ENCODE peak calls at places on chromosomes 13 and 19, in ten cellular contexts. S is PC-9, V is PC-3, M is hepatocyte, Q is HCT116, N is GM23248, I is MM.1S, P is GM23338, J is OCI-LY7, K is SK-N-SH. D is an unnamed sample. For H3K9me2, the result is how much of the 10 kb centered on the place peaks cover.

GRCh38 chr13:86051134-86052103 is 252.2 kb upstream of the SLITRK6 start:
- DNase-seq in Q (no peak), V (peak), M (peak), I (no peak), P (peak), S (peak), N (no peak), J (no peak), K (no peak), D (no peak)

GRCh38 chr13:75468098-75468497 is 13.9 kb downstream of the TBC1D4 start:
- DNase-seq in V (no peak), I (no peak), J (no peak), P (no peak), S (no peak), Q (no peak), M (no peak), N (peak), K (no peak), D (no peak)

GRCh38 chr13:61612192-61612591 is 196.5 kb upstream of the PCDH20 start:
- DNase-seq in M (no peak), V (no peak), P (no peak), I (no peak), N (no peak), J (no peak), K (no peak), S (no peak), Q (no peak), D (no peak)

GRCh38 chr19:35938282-35939224 is 2.4 kb downstream of the LRFN3 start:
- DNase-seq in K (no peak), V (no peak), J (no peak), I (no peak), M (no peak), P (no peak), N (no peak), S (no peak), Q (no peak), D (no peak)

GRCh38 chr13:107585466-107585865 is 629.9 kb downstream of the LIG4 start:
- DNase-seq in J (no peak), V (no peak), N (peak), I (no peak), Q (no peak), M (no peak), P (no peak), K (no peak), S (no peak), D (no peak)

GRCh38 chr13:42740753-42741152 is 40.6 kb upstream of the FAM216B start:
- DNase-seq in I (no peak), S (no peak), Q (peak), M (peak), P (peak), J (no peak), V (peak), K (peak), N (peak), D (peak)

GRCh38 chr19:13597625-13598024 is 91.3 kb upstream of the CACNA1A start:
- DNase-seq in I (peak), V (peak), P (peak), K (peak), N (peak), J (peak), M (peak), S (peak), Q (peak), D (peak)

GRCh38 chr13:66329988-66330429 is 900.1 kb downstream of the PCDH9 start:
- DNase-seq in I (peak), M (no peak), Q (no peak), N (no peak), K (no peak), P (no peak), V (no peak), J (no peak), S (no peak), D (no peak)

GRCh38 chr13:77820431-77821149 is 98.0 kb downstream of the EDNRB start:
- DNase-seq in N (no peak), Q (no peak), M (no peak), K (no peak), P (peak), V (peak), I (no peak), J (no peak), S (no peak), D (no peak)

GRCh38 chr19:1410136-1410786 is 2.9 kb downstream of the DAZAP1 start:
- DNase-seq in Q (no peak), M (no peak), S (no peak), J (no peak), V (peak), P (no peak), N (peak), I (no peak), K (no peak), D (no peak)

GRCh38 chr19:46714523-46715106 is 2.3 kb downstream of the PRKD2 start:
- DNase-seq in Q (no peak), V (no peak), N (peak), J (peak), S (peak), M (no peak), K (no peak), P (no peak), I (peak), D (peak)

GRCh38 chr13:36920612-36921185 is 661 bp upstream of the SMAD9 start:
- DNase-seq in J (peak), V (no peak), K (no peak), Q (no peak), N (peak), M (no peak), I (no peak), P (peak), S (no peak), D (no peak)

GRCh38 chr13:71712988-71713653 is 153.9 kb downstream of the DACH1 start:
- DNase-seq in K (peak), S (peak), V (no peak), I (no peak), M (peak), P (peak), N (no peak), Q (no peak), J (no peak), D (no peak)

GRCh38 chr19:11581740-11582139 is 4.3 kb upstream of the ACP5 start:
- DNase-seq in M (no peak), I (peak), J (peak), S (no peak), K (no peak), N (peak), P (no peak), V (no peak), Q (no peak), D (peak)

GRCh38 chr19:1449467-1450442 is at the start of gene APC2:
- DNase-seq in J (peak), Q (no peak), M (peak), K (peak), I (no peak), V (no peak), P (peak), S (no peak), N (peak), D (peak)

GRCh38 chr13:112052213-112052612 is 14.7 kb upstream of the SOX1 start:
- DNase-seq in P (no peak), Q (no peak), S (no peak), I (no peak), M (no peak), N (no peak), J (no peak), V (no peak), K (no peak), D (no peak)

GRCh38 chr19:604355-604754 is 14.7 kb downstream of the HCN2 start:
- DNase-seq in M (no peak), I (peak), K (peak), N (peak), Q (no peak), J (peak), V (no peak), P (no peak), S (no peak), D (peak)

GRCh38 chr19:15529774-15530372 is 21.5 kb downstream of the CYP4F22 start:
- DNase-seq in K (no peak), I (no peak), P (no peak), M (no peak), S (peak), V (no peak), N (no peak), J (no peak), Q (no peak), D (no peak)

GRCh38 chr19:50648659-50649058 is 586 bp upstream of the C19orf81 start:
- DNase-seq in K (no peak), S (no peak), Q (no peak), P (peak), N (no peak), J (no peak), V (no peak), I (no peak), M (no peak), D (no peak)

GRCh38 chr19:50646074-50646807 is 3.0 kb upstream of the C19orf81 start:
- DNase-seq in P (no peak), I (no peak), K (no peak), M (peak), N (peak), S (no peak), V (peak), J (no peak), Q (peak), D (no peak)

GRCh38 chr19:50644315-50644915 is 4.7 kb upstream of the SYT3 start:
- DNase-seq in N (no peak), Q (no peak), P (no peak), J (no peak), K (no peak), S (no peak), I (no peak), V (no peak), M (no peak), D (no peak)

GRCh38 chr19:50647879-50648615 is 1.2 kb upstream of the C19orf81 start:
- DNase-seq in J (peak), V (no peak), S (no peak), I (no peak), K (no peak), M (no peak), Q (no peak), N (no peak), P (no peak), D (no peak)

GRCh38 chr19:50645107-50645506 is 4.1 kb upstream of the C19orf81 start:
- DNase-seq in N (no peak), Q (no peak), J (no peak), M (no peak), I (no peak), K (no peak), S (no peak), V (no peak), P (no peak), D (no peak)
- H3K9me2 ChIP-seq in N (under half), Q (under half), J (under half), M (under half), I (under half), K (under half), S (under half), V (under half), P (under half), D (under half)

GRCh38 chr13:84776578-84776977 is 894.3 kb upstream of the SLITRK1 start:
- DNase-seq in K (no peak), J (no peak), Q (no peak), S (no peak), M (no peak), V (no peak), I (no peak), P (no peak), N (no peak), D (no peak)
- H3K9me2 ChIP-seq in K (under half), J (under half), Q (under half), S (under half), M (under half), V (under half), I (under half), P (under half), N (under half), D (under half)

GRCh38 chr19:42323852-42324654 is 1.4 kb upstream of the MEGF8 start:
- DNase-seq in Q (no peak), N (peak), I (no peak), M (no peak), S (no peak), V (no peak), K (peak), J (no peak), P (peak), D (peak)

GRCh38 chr19:42323473-42323851 is 2.0 kb upstream of the MEGF8 start:
- DNase-seq in N (no peak), S (no peak), J (no peak), M (no peak), V (no peak), P (peak), K (no peak), Q (no peak), I (no peak), D (no peak)

GRCh38 chr19:42325308-42325895 is at the start of gene MEGF8:
- DNase-seq in P (peak), S (peak), I (peak), Q (peak), J (peak), K (peak), N (peak), M (peak), V (peak), D (peak)

GRCh38 chr19:42325896-42326771 is 699 bp downstream of the MEGF8 start:
- DNase-seq in P (peak), K (peak), S (no peak), M (no peak), I (peak), Q (no peak), J (peak), V (no peak), N (peak), D (peak)

DNA sequence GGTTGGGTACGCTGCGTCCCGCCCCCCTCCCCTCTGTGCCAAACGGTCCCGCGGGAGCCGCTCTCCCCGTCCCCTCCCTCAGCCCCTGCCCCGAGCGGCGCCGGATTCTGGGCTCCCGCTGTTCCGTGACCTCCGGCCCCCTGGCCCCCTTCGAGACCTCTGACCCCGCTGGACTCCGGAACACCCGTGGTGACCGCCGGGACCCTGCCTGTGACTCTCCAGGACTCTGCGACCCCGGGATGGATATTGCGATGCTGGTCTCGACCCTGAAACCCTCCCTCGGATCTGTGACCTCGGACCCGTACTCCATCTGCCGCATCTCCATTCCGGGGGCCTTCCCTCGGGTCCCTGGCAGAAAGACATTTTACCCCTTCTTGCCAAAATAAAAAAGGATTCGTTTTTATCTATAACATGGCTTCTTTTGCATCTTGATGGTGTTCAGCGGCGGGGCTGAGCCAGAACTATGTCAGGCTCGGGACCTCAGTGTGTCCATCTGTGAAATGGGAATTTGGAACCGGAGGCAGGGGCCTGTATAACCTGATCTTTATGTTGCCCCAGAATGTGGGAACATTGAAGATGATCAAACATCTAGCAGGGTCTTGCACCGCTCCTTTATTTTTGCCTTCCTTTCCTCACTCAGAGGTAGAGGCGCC is 654 bp upstream of the MEGF8 start:
- DNase-seq in Q (no peak), P (no peak), M (no peak), V (no peak), I (no peak), J (no peak), N (no peak), S (no peak), K (no peak), D (no peak)
- H3K9me2 ChIP-seq in Q (under half), P (under half), M (under half), V (under half), I (under half), J (under half), N (under half), S (under half), K (under half), D (under half)

GRCh38 chr19:18041054-18041453 is 33.1 kb downstream of the ARRDC2 start:
- DNase-seq in K (no peak), P (no peak), V (no peak), M (no peak), Q (no peak), N (no peak), S (no peak), J (no peak), I (no peak), D (no peak)
- H3K9me2 ChIP-seq in K (under half), P (under half), V (under half), M (under half), Q (under half), N (under half), S (under half), J (under half), I (under half), D (under half)

GRCh38 chr13:46129955-46130354 is 25.1 kb upstream of the CPB2 start:
- DNase-seq in K (no peak), N (no peak), V (no peak), I (no peak), Q (no peak), S (no peak), M (no peak), J (no peak), P (no peak), D (no peak)

GRCh38 chr13:46134494-46134893 is 29.7 kb upstream of the CPB2 start:
- DNase-seq in N (no peak), I (no peak), P (no peak), M (no peak), K (no peak), V (no peak), J (no peak), S (no peak), Q (no peak), D (no peak)

GRCh38 chr13:46129124-46129523 is 24.3 kb upstream of the CPB2 start:
- DNase-seq in K (no peak), M (no peak), S (no peak), J (no peak), N (no peak), P (no peak), Q (no peak), I (no peak), V (no peak), D (no peak)

GRCh38 chr13:46132109-46132508 is 27.3 kb upstream of the CPB2 start:
- DNase-seq in I (no peak), P (no peak), S (no peak), J (no peak), N (no peak), Q (no peak), V (no peak), M (no peak), K (no peak), D (no peak)

GRCh38 chr13:46131705-46132104 is 26.9 kb upstream of the CPB2 start:
- DNase-seq in I (no peak), S (no peak), M (no peak), V (no peak), P (no peak), K (no peak), J (no peak), N (no peak), Q (no peak), D (no peak)
- H3K9me2 ChIP-seq in I (under half), S (under half), M (under half), V (under half), P (under half), K (under half), J (under half), N (under half), Q (under half), D (under half)

GRCh38 chr19:39369200-39369599 is 21.7 kb downstream of the PAF1 start:
- DNase-seq in M (no peak), V (no peak), Q (no peak), K (no peak), P (no peak), I (no peak), S (no peak), N (no peak), J (no peak), D (no peak)
- H3K9me2 ChIP-seq in M (under half), V (under half), Q (under half), K (under half), P (under half), I (under half), S (under half), N (under half), J (under half), D (under half)

DNA sequence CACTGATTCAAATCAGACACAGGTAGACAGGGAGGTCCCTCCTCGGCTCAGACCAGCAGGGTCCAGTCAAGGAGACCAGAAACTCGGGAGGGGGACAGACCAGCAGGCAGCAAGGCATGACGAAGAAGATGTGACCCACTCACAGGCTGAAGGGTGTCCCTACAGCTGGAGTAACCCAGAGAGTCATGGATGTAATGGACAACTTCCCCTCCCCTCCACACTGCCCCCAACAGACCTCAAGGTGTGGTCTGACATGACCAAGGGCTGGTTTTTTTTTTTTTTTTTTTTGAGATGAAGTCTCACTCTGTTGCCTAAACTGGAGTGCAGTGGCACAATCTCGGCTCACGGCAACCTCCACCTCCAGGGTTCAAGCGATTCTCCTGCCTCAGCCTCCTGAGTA is 34.1 kb downstream of the PBX4 start:
- DNase-seq in J (no peak), M (no peak), K (no peak), N (no peak), S (peak), P (no peak), V (no peak), Q (no peak), I (no peak), D (no peak)
- H3K9me2 ChIP-seq in J (under half), M (under half), K (under half), N (under half), S (under half), P (under half), V (under half), Q (under half), I (under half), D (under half)

GRCh38 chr19:21698215-21698614 is 69.2 kb downstream of the ZNF100 start:
- DNase-seq in V (peak), S (peak), Q (no peak), M (peak), K (peak), P (peak), N (peak), J (peak), I (no peak), D (peak)
- H3K9me2 ChIP-seq in V (under half), S (under half), Q (under half), M (under half), K (under half), P (under half), N (under half), J (under half), I (under half), D (under half)

GRCh38 chr13:29548722-29549446 is 46.6 kb downstream of the SLC7A1 start:
- DNase-seq in I (no peak), N (peak), V (no peak), P (no peak), Q (no peak), K (no peak), J (no peak), M (peak), S (no peak), D (no peak)
- H3K9me2 ChIP-seq in I (under half), N (under half), V (under half), P (under half), Q (under half), K (under half), J (under half), M (under half), S (under half), D (under half)

GRCh38 chr13:51697855-51698254 is 106.1 kb downstream of the DHRS12 start:
- DNase-seq in J (no peak), S (no peak), N (no peak), M (no peak), I (no peak), V (no peak), K (no peak), P (no peak), Q (no peak), D (peak)
- H3K9me2 ChIP-seq in J (under half), S (under half), N (under half), M (under half), I (under half), V (under half), K (under half), P (under half), Q (under half), D (under half)